ENCODE peak calls at places on chromosomes 6 and 20, in seven cellular contexts. One of them, this sample, is unnamed.
A peak's percentile ranks its signal among the peaks of the same experiment; 100 is the strongest.

GRCh38 chr6:140203611-140204553 is 829.4 kb upstream of the CITED2 start:
- DNase-seq in T follicular helper cell: no peak
- DNase-seq in omental fat pad: no peak
- DNase-seq in MM.1S: peak; percentile 39
- DNase-seq in substantia nigra: no peak
- DNase-seq in DMS153: peak; percentile 58
- DNase-seq in C1 segment of cervical spinal cord: no peak
- DNase-seq in this sample: peak; percentile 20

GRCh38 chr6:105276374-105276773 is 96.6 kb upstream of the POPDC3 start:
- DNase-seq in T follicular helper cell: no peak
- DNase-seq in omental fat pad: no peak
- DNase-seq in MM.1S: no peak
- DNase-seq in substantia nigra: no peak
- DNase-seq in DMS153: no peak
- DNase-seq in C1 segment of cervical spinal cord: no peak
- DNase-seq in this sample: no peak

GRCh38 chr6:90368001-90368400 is 71.4 kb upstream of the BACH2 start:
- DNase-seq in T follicular helper cell: no peak
- DNase-seq in omental fat pad: no peak
- DNase-seq in MM.1S: no peak
- DNase-seq in substantia nigra: no peak
- DNase-seq in DMS153: no peak
- DNase-seq in C1 segment of cervical spinal cord: no peak
- DNase-seq in this sample: no peak

GRCh38 chr6:16804515-16805161 is 43.4 kb upstream of the ATXN1 start:
- DNase-seq in T follicular helper cell: no peak
- DNase-seq in omental fat pad: no peak
- DNase-seq in MM.1S: no peak
- DNase-seq in substantia nigra: no peak
- DNase-seq in DMS153: no peak
- DNase-seq in C1 segment of cervical spinal cord: no peak
- DNase-seq in this sample: no peak

GRCh38 chr20:59402697-59403096 is 102.3 kb downstream of the EDN3 start:
- DNase-seq in T follicular helper cell: no peak
- DNase-seq in omental fat pad: no peak
- DNase-seq in MM.1S: no peak
- DNase-seq in substantia nigra: no peak
- DNase-seq in DMS153: peak; percentile 17
- DNase-seq in C1 segment of cervical spinal cord: no peak
- DNase-seq in this sample: no peak

GRCh38 chr6:150129616-150130505 is 13.0 kb upstream of the PPP1R14C start:
- DNase-seq in T follicular helper cell: no peak
- DNase-seq in omental fat pad: no peak
- DNase-seq in MM.1S: no peak
- DNase-seq in substantia nigra: no peak
- DNase-seq in DMS153: no peak
- DNase-seq in C1 segment of cervical spinal cord: no peak
- DNase-seq in this sample: no peak

GRCh38 chr20:43959079-43959919 is 44.6 kb downstream of the TOX2 start:
- DNase-seq in T follicular helper cell: peak; percentile 17
- DNase-seq in omental fat pad: no peak
- DNase-seq in MM.1S: no peak
- DNase-seq in substantia nigra: no peak
- DNase-seq in DMS153: peak; percentile 72
- DNase-seq in C1 segment of cervical spinal cord: no peak
- DNase-seq in this sample: peak; percentile 91

GRCh38 chr20:59646487-59646886 is 42.1 kb downstream of the PHACTR3 start:
- DNase-seq in T follicular helper cell: no peak
- DNase-seq in omental fat pad: no peak
- DNase-seq in MM.1S: no peak
- DNase-seq in substantia nigra: no peak
- DNase-seq in DMS153: no peak
- DNase-seq in C1 segment of cervical spinal cord: no peak
- DNase-seq in this sample: no peak

GRCh38 chr20:11582073-11582472 is 335.6 kb upstream of the BTBD3 start:
- DNase-seq in T follicular helper cell: no peak
- DNase-seq in omental fat pad: no peak
- DNase-seq in MM.1S: no peak
- DNase-seq in substantia nigra: no peak
- DNase-seq in DMS153: no peak
- DNase-seq in C1 segment of cervical spinal cord: no peak
- DNase-seq in this sample: no peak

GRCh38 chr6:96157018-96157565 is 141.3 kb downstream of the FUT9 start:
- DNase-seq in T follicular helper cell: no peak
- DNase-seq in omental fat pad: no peak
- DNase-seq in MM.1S: peak; percentile 77
- DNase-seq in substantia nigra: no peak
- DNase-seq in DMS153: no peak
- DNase-seq in C1 segment of cervical spinal cord: no peak
- DNase-seq in this sample: no peak

GRCh38 chr6:25122001-25122400 is 157.2 kb upstream of the CARMIL1 start:
- DNase-seq in T follicular helper cell: no peak
- DNase-seq in omental fat pad: no peak
- DNase-seq in MM.1S: no peak
- DNase-seq in substantia nigra: no peak
- DNase-seq in DMS153: peak; percentile 8
- DNase-seq in C1 segment of cervical spinal cord: no peak
- DNase-seq in this sample: no peak

GRCh38 chr20:40470313-40471260 is 218.4 kb downstream of the MAFB start:
- DNase-seq in T follicular helper cell: no peak
- DNase-seq in omental fat pad: no peak
- DNase-seq in MM.1S: no peak
- DNase-seq in substantia nigra: no peak
- DNase-seq in DMS153: no peak
- DNase-seq in C1 segment of cervical spinal cord: peak; percentile 11
- DNase-seq in this sample: no peak